ENCODE peak calls at places on chromosomes 6 and 20, in four cellular contexts. X is fibroblast of the aortic adventitia, P is AG10803, L is fibroblast of lung. R is an unnamed sample.

GRCh38 chr6:132298344-132298949 is 102.8 kb downstream of the MOXD1 start:
- DNase-seq in X (peak; percentile 76), L (peak; percentile 35), P (peak; percentile 59), R (peak; percentile 62)

GRCh38 chr6:159819932-159820640 is 20.0 kb downstream of the PNLDC1 start:
- DNase-seq in P (no peak), X (no peak), L (no peak), R (no peak)

GRCh38 chr20:3842332-3842930 is 4.2 kb upstream of the MAVS start:
- DNase-seq in X (no peak), L (no peak), P (no peak), R (no peak)

GRCh38 chr6:28353981-28354676 is 4.4 kb downstream of the ZKSCAN3 start:
- DNase-seq in L (peak; percentile 86), P (peak; percentile 27), X (peak; percentile 88), R (peak; percentile 33)

GRCh38 chr6:11423667-11424066 is 113.9 kb upstream of the TMEM170B start:
- DNase-seq in X (no peak), L (no peak), P (no peak), R (no peak)

GRCh38 chr6:79646006-79646405 is 14.9 kb downstream of the SH3BGRL2 start:
- DNase-seq in X (no peak), L (no peak), P (no peak), R (no peak)

GRCh38 chr6:81938991-81939773 is 186.7 kb upstream of the TENT5A start:
- DNase-seq in L (peak; percentile 94), X (peak; percentile 97), P (peak; percentile 70), R (peak; percentile 76)

GRCh38 chr20:13844296-13844695 is 59.5 kb downstream of the NDUFAF5 start:
- DNase-seq in L (no peak), P (no peak), X (no peak), R (no peak)

GRCh38 chr20:10501377-10501776 is 66.3 kb downstream of the SLX4IP start:
- DNase-seq in X (peak; percentile 25), P (peak; percentile 21), L (peak; percentile 41), R (no peak)

GRCh38 chr6:33981421-33981820 is 164.5 kb downstream of the GRM4 start:
- DNase-seq in X (no peak), L (no peak), P (no peak), R (no peak)

GRCh38 chr6:125714431-125715090 is 34.9 kb upstream of the HEY2 start:
- DNase-seq in X (no peak), L (no peak), P (no peak), R (no peak)

GRCh38 chr6:27541212-27541931 is 68.5 kb upstream of the ZNF184 start:
- DNase-seq in X (no peak), L (peak; percentile 19), P (no peak), R (peak; percentile 14)

GRCh38 chr20:62359491-62360121 is 7.5 kb downstream of the LAMA5 start:
- DNase-seq in P (no peak), L (peak; percentile 58), X (peak; percentile 73), R (no peak)

GRCh38 chr6:30717129-30717844 is at the start of gene MDC1:
- DNase-seq in P (peak; percentile 100), L (peak; percentile 100), X (peak; percentile 100), R (peak; percentile 100)
- TF ChIP-seq CTCF in P (peak; percentile 28), L (peak; percentile 29), X (peak; percentile 42), R (peak; percentile 29)

GRCh38 chr20:34083137-34083536 is 28.9 kb downstream of the EIF2S2 start:
- DNase-seq in P (peak; percentile 94), L (peak; percentile 99), X (peak; percentile 99), R (peak; percentile 86)
- TF ChIP-seq CTCF in P (peak; percentile 21), L (peak; percentile 22), X (peak; percentile 29), R (peak; percentile 10)

GRCh38 chr20:52945862-52946522 is 26.2 kb upstream of the TSHZ2 start:
- DNase-seq in P (no peak), L (no peak), X (no peak), R (no peak)

GRCh38 chr20:52941803-52942202 is 30.4 kb upstream of the TSHZ2 start:
- DNase-seq in P (peak; percentile 89), X (no peak), L (no peak), R (no peak)

GRCh38 chr20:52948491-52948890 is 23.7 kb upstream of the TSHZ2 start:
- DNase-seq in X (no peak), L (no peak), P (no peak), R (no peak)

GRCh38 chr20:52945268-52945667 is 26.9 kb upstream of the TSHZ2 start:
- DNase-seq in X (no peak), P (no peak), L (no peak), R (no peak)

DNA sequence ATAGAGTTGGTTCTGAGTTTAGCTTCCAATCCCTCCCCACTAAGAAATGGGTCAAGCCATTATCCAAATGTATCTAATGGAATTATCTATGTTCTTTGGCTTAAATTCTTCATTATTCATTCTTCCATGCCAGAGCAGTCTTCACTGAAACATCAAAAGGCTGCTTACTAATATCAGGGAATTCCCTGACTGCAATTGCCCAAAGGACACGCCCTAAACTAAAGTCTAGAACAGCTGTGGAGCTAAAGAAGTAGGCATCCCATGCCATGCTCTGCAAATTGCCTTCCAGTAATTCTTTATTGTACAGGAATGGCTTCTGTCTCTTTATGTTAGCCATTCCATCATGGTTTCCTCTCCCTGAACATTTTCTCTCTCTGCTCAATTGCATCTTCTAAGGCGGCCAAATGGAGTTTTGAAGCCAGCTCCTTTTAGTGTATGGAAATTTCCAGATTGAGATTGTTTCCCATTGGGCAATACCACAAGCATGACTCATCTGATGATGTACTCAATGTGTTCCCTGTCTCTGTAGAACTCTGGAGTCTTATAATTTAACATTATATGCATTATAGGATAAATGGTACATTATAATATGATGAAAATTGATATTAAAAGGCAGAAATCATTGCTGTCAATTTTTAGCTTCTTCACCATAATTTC is 28.8 kb upstream of the TSHZ2 start:
- DNase-seq in L (peak; percentile 52), X (peak; percentile 16), P (peak; percentile 49), R (no peak)
- TF ChIP-seq CTCF in L (no peak), X (no peak), P (no peak), R (no peak)

DNA sequence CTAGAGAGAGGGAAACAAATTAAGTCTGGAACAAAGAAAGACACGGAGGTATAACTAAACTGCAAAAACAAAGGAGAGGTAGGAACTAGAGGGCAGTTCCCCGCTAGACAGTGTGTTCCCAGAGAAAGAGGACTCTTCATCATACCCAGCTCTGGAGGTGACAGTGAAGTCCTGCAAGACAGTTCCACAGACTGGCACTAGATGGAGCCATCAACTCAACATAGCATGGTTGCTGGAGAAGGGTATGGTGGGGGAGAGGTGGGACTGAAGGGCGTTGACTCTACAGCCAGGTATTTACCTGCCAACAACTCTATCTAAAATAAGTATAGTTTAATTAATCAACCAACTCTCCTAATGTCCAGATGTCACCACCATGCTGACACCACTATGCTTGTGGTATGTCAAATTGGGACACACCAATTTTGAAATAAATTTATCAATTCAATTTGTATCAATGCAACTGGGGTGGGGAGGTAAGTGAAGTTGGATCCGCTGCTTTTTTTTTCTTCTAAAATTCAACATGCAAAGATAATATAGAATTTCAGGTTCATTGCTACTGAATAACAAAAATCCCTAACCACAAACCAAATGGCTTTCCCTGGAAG is 9.7 kb downstream of the BACH2 start:
- DNase-seq in X (peak; percentile 27), P (no peak), L (peak; percentile 19), R (peak; percentile 20)
- TF ChIP-seq CTCF in X (peak; percentile 73), P (peak; percentile 59), L (peak; percentile 74), R (peak; percentile 36)

GRCh38 chr20:51468636-51469035 is 73.9 kb downstream of the NFATC2 start:
- DNase-seq in L (no peak), P (no peak), X (no peak), R (no peak)

GRCh38 chr20:51469578-51470520 is 72.7 kb downstream of the NFATC2 start:
- DNase-seq in X (no peak), P (no peak), L (no peak), R (no peak)

GRCh38 chr20:51469046-51469445 is 73.5 kb downstream of the NFATC2 start:
- DNase-seq in L (no peak), P (no peak), X (no peak), R (no peak)

GRCh38 chr20:51470521-51470875 is 72.0 kb downstream of the NFATC2 start:
- DNase-seq in P (no peak), X (no peak), L (no peak), R (no peak)

GRCh38 chr20:51467971-51468626 is 74.4 kb downstream of the NFATC2 start:
- DNase-seq in P (no peak), L (no peak), X (no peak), R (no peak)
- TF ChIP-seq CTCF in P (no peak), L (no peak), X (no peak), R (no peak)

R was measured in IMR-90.